ENCODE peak calls at places on chromosomes 16 and 17, in six cellular contexts. One of them, this sample, is unnamed.

GRCh38 chr17:77535892-77536291 is 395.1 kb downstream of the SEC14L1 start:
- DNase-seq in NCI-H1092 treated with DMSO at 0.1 percent for 48 hours: no peak
- DNase-seq in G401: no peak
- DNase-seq in stimulated activated CD8-positive, alpha-beta memory T cell treated with anti-CD3 and anti-CD28 coated beads, Interleukin-4, amount 100 ng/mL, for 4 hours: no peak
- DNase-seq in heart left ventricle: no peak
- DNase-seq in stomach: no peak
- DNase-seq in this sample: no peak

GRCh38 chr17:10843806-10844205 is 5.9 kb upstream of the PIRT start:
- DNase-seq in NCI-H1092 treated with DMSO at 0.1 percent for 48 hours: no peak
- DNase-seq in G401: no peak
- DNase-seq in stimulated activated CD8-positive, alpha-beta memory T cell treated with anti-CD3 and anti-CD28 coated beads, Interleukin-4, amount 100 ng/mL, for 4 hours: no peak
- DNase-seq in heart left ventricle: no peak
- DNase-seq in stomach: peak; percentile 86
- DNase-seq in this sample: no peak

GRCh38 chr17:51087072-51087757 is 33.5 kb downstream of the SPAG9 start:
- DNase-seq in NCI-H1092 treated with DMSO at 0.1 percent for 48 hours: no peak
- DNase-seq in G401: peak; percentile 36
- DNase-seq in stimulated activated CD8-positive, alpha-beta memory T cell treated with anti-CD3 and anti-CD28 coated beads, Interleukin-4, amount 100 ng/mL, for 4 hours: no peak
- DNase-seq in heart left ventricle: no peak
- DNase-seq in stomach: no peak
- DNase-seq in this sample: peak; percentile 50

GRCh38 chr16:69921125-69921524 is 30.0 kb upstream of the CLEC18A start:
- DNase-seq in NCI-H1092 treated with DMSO at 0.1 percent for 48 hours: no peak
- DNase-seq in G401: no peak
- DNase-seq in stimulated activated CD8-positive, alpha-beta memory T cell treated with anti-CD3 and anti-CD28 coated beads, Interleukin-4, amount 100 ng/mL, for 4 hours: no peak
- DNase-seq in heart left ventricle: no peak
- DNase-seq in stomach: no peak
- DNase-seq in this sample: peak; percentile 28

GRCh38 chr16:15644306-15644961 is 1.5 kb upstream of the MARF1 start:
- DNase-seq in NCI-H1092 treated with DMSO at 0.1 percent for 48 hours: no peak
- DNase-seq in G401: no peak
- DNase-seq in stimulated activated CD8-positive, alpha-beta memory T cell treated with anti-CD3 and anti-CD28 coated beads, Interleukin-4, amount 100 ng/mL, for 4 hours: no peak
- DNase-seq in heart left ventricle: no peak
- DNase-seq in stomach: no peak
- DNase-seq in this sample: no peak

GRCh38 chr16:49593423-49594040 is 219.9 kb downstream of the C16orf78 start:
- DNase-seq in NCI-H1092 treated with DMSO at 0.1 percent for 48 hours: no peak
- DNase-seq in G401: no peak
- DNase-seq in stimulated activated CD8-positive, alpha-beta memory T cell treated with anti-CD3 and anti-CD28 coated beads, Interleukin-4, amount 100 ng/mL, for 4 hours: no peak
- DNase-seq in heart left ventricle: no peak
- DNase-seq in stomach: peak; percentile 11
- DNase-seq in this sample: no peak

GRCh38 chr17:602436-602835 is 112.2 kb downstream of the VPS53 start:
- DNase-seq in NCI-H1092 treated with DMSO at 0.1 percent for 48 hours: no peak
- DNase-seq in G401: no peak
- DNase-seq in stimulated activated CD8-positive, alpha-beta memory T cell treated with anti-CD3 and anti-CD28 coated beads, Interleukin-4, amount 100 ng/mL, for 4 hours: no peak
- DNase-seq in heart left ventricle: no peak
- DNase-seq in stomach: no peak
- DNase-seq in this sample: peak; percentile 62

GRCh38 chr17:78680436-78680835 is 101.6 kb downstream of the CYTH1 start:
- DNase-seq in NCI-H1092 treated with DMSO at 0.1 percent for 48 hours: no peak
- DNase-seq in G401: no peak
- DNase-seq in stimulated activated CD8-positive, alpha-beta memory T cell treated with anti-CD3 and anti-CD28 coated beads, Interleukin-4, amount 100 ng/mL, for 4 hours: no peak
- DNase-seq in heart left ventricle: no peak
- DNase-seq in stomach: no peak
- DNase-seq in this sample: no peak

GRCh38 chr16:85330694-85331188 is 218.5 kb upstream of the CIBAR2 start:
- DNase-seq in NCI-H1092 treated with DMSO at 0.1 percent for 48 hours: peak; percentile 73
- DNase-seq in G401: peak; percentile 78
- DNase-seq in stimulated activated CD8-positive, alpha-beta memory T cell treated with anti-CD3 and anti-CD28 coated beads, Interleukin-4, amount 100 ng/mL, for 4 hours: no peak
- DNase-seq in heart left ventricle: no peak
- DNase-seq in stomach: no peak
- DNase-seq in this sample: peak; percentile 86

GRCh38 chr17:17888821-17889220 is 52.0 kb upstream of the SREBF1 start:
- DNase-seq in NCI-H1092 treated with DMSO at 0.1 percent for 48 hours: no peak
- DNase-seq in G401: no peak
- DNase-seq in stimulated activated CD8-positive, alpha-beta memory T cell treated with anti-CD3 and anti-CD28 coated beads, Interleukin-4, amount 100 ng/mL, for 4 hours: no peak
- DNase-seq in heart left ventricle: no peak
- DNase-seq in stomach: no peak
- DNase-seq in this sample: peak; percentile 11

GRCh38 chr17:909642-910323 is 69.8 kb downstream of the NXN start:
- DNase-seq in NCI-H1092 treated with DMSO at 0.1 percent for 48 hours: no peak
- DNase-seq in G401: no peak
- DNase-seq in stimulated activated CD8-positive, alpha-beta memory T cell treated with anti-CD3 and anti-CD28 coated beads, Interleukin-4, amount 100 ng/mL, for 4 hours: no peak
- DNase-seq in heart left ventricle: no peak
- DNase-seq in stomach: no peak
- DNase-seq in this sample: no peak

GRCh38 chr16:69110406-69110805 is 5.0 kb downstream of the HAS3 start:
- DNase-seq in NCI-H1092 treated with DMSO at 0.1 percent for 48 hours: no peak
- DNase-seq in G401: no peak
- DNase-seq in stimulated activated CD8-positive, alpha-beta memory T cell treated with anti-CD3 and anti-CD28 coated beads, Interleukin-4, amount 100 ng/mL, for 4 hours: no peak
- DNase-seq in heart left ventricle: no peak
- DNase-seq in stomach: no peak
- DNase-seq in this sample: no peak

GRCh38 chr16:50547944-50548658 is at the start of gene NKD1:
- DNase-seq in NCI-H1092 treated with DMSO at 0.1 percent for 48 hours: peak; percentile 43
- DNase-seq in G401: peak; percentile 64
- DNase-seq in stimulated activated CD8-positive, alpha-beta memory T cell treated with anti-CD3 and anti-CD28 coated beads, Interleukin-4, amount 100 ng/mL, for 4 hours: peak; percentile 50
- DNase-seq in heart left ventricle: peak; percentile 56
- DNase-seq in stomach: peak; percentile 79
- DNase-seq in this sample: peak; percentile 9

GRCh38 chr17:6936370-6937028 is 59.4 kb upstream of the ALOX12 start:
- DNase-seq in NCI-H1092 treated with DMSO at 0.1 percent for 48 hours: no peak
- DNase-seq in G401: peak; percentile 29
- DNase-seq in stimulated activated CD8-positive, alpha-beta memory T cell treated with anti-CD3 and anti-CD28 coated beads, Interleukin-4, amount 100 ng/mL, for 4 hours: no peak
- DNase-seq in heart left ventricle: no peak
- DNase-seq in stomach: no peak
- DNase-seq in this sample: peak; percentile 6

GRCh38 chr17:72502111-72502939 is 381.5 kb downstream of the SOX9 start:
- DNase-seq in NCI-H1092 treated with DMSO at 0.1 percent for 48 hours: no peak
- DNase-seq in G401: no peak
- DNase-seq in stimulated activated CD8-positive, alpha-beta memory T cell treated with anti-CD3 and anti-CD28 coated beads, Interleukin-4, amount 100 ng/mL, for 4 hours: no peak
- DNase-seq in heart left ventricle: peak; percentile 45
- DNase-seq in stomach: peak; percentile 70
- DNase-seq in this sample: peak; percentile 64

GRCh38 chr17:76370261-76370993 is 14.0 kb upstream of the SPHK1 start:
- DNase-seq in NCI-H1092 treated with DMSO at 0.1 percent for 48 hours: no peak
- DNase-seq in G401: no peak
- DNase-seq in stimulated activated CD8-positive, alpha-beta memory T cell treated with anti-CD3 and anti-CD28 coated beads, Interleukin-4, amount 100 ng/mL, for 4 hours: no peak
- DNase-seq in heart left ventricle: peak; percentile 92
- DNase-seq in stomach: peak; percentile 47
- DNase-seq in this sample: peak; percentile 98

GRCh38 chr17:69625449-69625848 is 211.0 kb downstream of the MAP2K6 start:
- DNase-seq in NCI-H1092 treated with DMSO at 0.1 percent for 48 hours: no peak
- DNase-seq in G401: no peak
- DNase-seq in stimulated activated CD8-positive, alpha-beta memory T cell treated with anti-CD3 and anti-CD28 coated beads, Interleukin-4, amount 100 ng/mL, for 4 hours: no peak
- DNase-seq in heart left ventricle: no peak
- DNase-seq in stomach: no peak
- DNase-seq in this sample: no peak

GRCh38 chr17:32855620-32856019 is 21.3 kb downstream of the MYO1D start:
- DNase-seq in NCI-H1092 treated with DMSO at 0.1 percent for 48 hours: no peak
- DNase-seq in G401: no peak
- DNase-seq in stimulated activated CD8-positive, alpha-beta memory T cell treated with anti-CD3 and anti-CD28 coated beads, Interleukin-4, amount 100 ng/mL, for 4 hours: no peak
- DNase-seq in heart left ventricle: no peak
- DNase-seq in stomach: no peak
- DNase-seq in this sample: no peak

GRCh38 chr16:29663829-29664132 is 734 bp downstream of the SPN start:
- DNase-seq in NCI-H1092 treated with DMSO at 0.1 percent for 48 hours: no peak
- DNase-seq in G401: no peak
- DNase-seq in stimulated activated CD8-positive, alpha-beta memory T cell treated with anti-CD3 and anti-CD28 coated beads, Interleukin-4, amount 100 ng/mL, for 4 hours: no peak
- DNase-seq in heart left ventricle: no peak
- DNase-seq in stomach: no peak
- DNase-seq in this sample: no peak

GRCh38 chr17:82754297-82755208 is 2.7 kb downstream of the TBCD start:
- DNase-seq in NCI-H1092 treated with DMSO at 0.1 percent for 48 hours: no peak
- DNase-seq in G401: no peak
- DNase-seq in stimulated activated CD8-positive, alpha-beta memory T cell treated with anti-CD3 and anti-CD28 coated beads, Interleukin-4, amount 100 ng/mL, for 4 hours: no peak
- DNase-seq in heart left ventricle: no peak
- DNase-seq in stomach: no peak
- DNase-seq in this sample: no peak

GRCh38 chr17:16191604-16192003 is 23.7 kb downstream of the NCOR1 start:
- DNase-seq in NCI-H1092 treated with DMSO at 0.1 percent for 48 hours: no peak
- DNase-seq in G401: no peak
- DNase-seq in stimulated activated CD8-positive, alpha-beta memory T cell treated with anti-CD3 and anti-CD28 coated beads, Interleukin-4, amount 100 ng/mL, for 4 hours: no peak
- DNase-seq in heart left ventricle: no peak
- DNase-seq in stomach: no peak
- DNase-seq in this sample: no peak

GRCh38 chr17:31492880-31493655 is 101.6 kb downstream of the RAB11FIP4 start:
- DNase-seq in NCI-H1092 treated with DMSO at 0.1 percent for 48 hours: no peak
- DNase-seq in G401: no peak
- DNase-seq in stimulated activated CD8-positive, alpha-beta memory T cell treated with anti-CD3 and anti-CD28 coated beads, Interleukin-4, amount 100 ng/mL, for 4 hours: peak; percentile 76
- DNase-seq in heart left ventricle: peak; percentile 46
- DNase-seq in stomach: peak; percentile 43
- DNase-seq in this sample: no peak

GRCh38 chr17:74855323-74855722 is 4.4 kb downstream of the GRIN2C start:
- DNase-seq in NCI-H1092 treated with DMSO at 0.1 percent for 48 hours: no peak
- DNase-seq in G401: no peak
- DNase-seq in stimulated activated CD8-positive, alpha-beta memory T cell treated with anti-CD3 and anti-CD28 coated beads, Interleukin-4, amount 100 ng/mL, for 4 hours: no peak
- DNase-seq in heart left ventricle: no peak
- DNase-seq in stomach: no peak
- DNase-seq in this sample: no peak

GRCh38 chr17:29581583-29582253 is 7.7 kb downstream of the GIT1 start:
- DNase-seq in NCI-H1092 treated with DMSO at 0.1 percent for 48 hours: no peak
- DNase-seq in G401: peak; percentile 63
- DNase-seq in stimulated activated CD8-positive, alpha-beta memory T cell treated with anti-CD3 and anti-CD28 coated beads, Interleukin-4, amount 100 ng/mL, for 4 hours: no peak
- DNase-seq in heart left ventricle: peak; percentile 19
- DNase-seq in stomach: no peak
- DNase-seq in this sample: no peak

GRCh38 chr17:72111374-72111773 is 9.4 kb upstream of the SOX9 start:
- DNase-seq in NCI-H1092 treated with DMSO at 0.1 percent for 48 hours: no peak
- DNase-seq in G401: no peak
- DNase-seq in stimulated activated CD8-positive, alpha-beta memory T cell treated with anti-CD3 and anti-CD28 coated beads, Interleukin-4, amount 100 ng/mL, for 4 hours: no peak
- DNase-seq in heart left ventricle: no peak
- DNase-seq in stomach: no peak
- DNase-seq in this sample: no peak

GRCh38 chr17:30476726-30477082 is 504 bp upstream of the GOSR1 start:
- DNase-seq in NCI-H1092 treated with DMSO at 0.1 percent for 48 hours: no peak
- DNase-seq in G401: no peak
- DNase-seq in stimulated activated CD8-positive, alpha-beta memory T cell treated with anti-CD3 and anti-CD28 coated beads, Interleukin-4, amount 100 ng/mL, for 4 hours: no peak
- DNase-seq in heart left ventricle: no peak
- DNase-seq in stomach: no peak
- DNase-seq in this sample: peak; percentile 7

GRCh38 chr17:79581306-79581932 is 29.4 kb downstream of the RBFOX3 start:
- DNase-seq in NCI-H1092 treated with DMSO at 0.1 percent for 48 hours: peak; percentile 5
- DNase-seq in G401: peak; percentile 97
- DNase-seq in stimulated activated CD8-positive, alpha-beta memory T cell treated with anti-CD3 and anti-CD28 coated beads, Interleukin-4, amount 100 ng/mL, for 4 hours: no peak
- DNase-seq in heart left ventricle: no peak
- DNase-seq in stomach: no peak
- DNase-seq in this sample: no peak

GRCh38 chr17:75005291-75005690 is 7.2 kb upstream of the MRPL58 start:
- DNase-seq in NCI-H1092 treated with DMSO at 0.1 percent for 48 hours: no peak
- DNase-seq in G401: no peak
- DNase-seq in stimulated activated CD8-positive, alpha-beta memory T cell treated with anti-CD3 and anti-CD28 coated beads, Interleukin-4, amount 100 ng/mL, for 4 hours: no peak
- DNase-seq in heart left ventricle: no peak
- DNase-seq in stomach: no peak
- DNase-seq in this sample: no peak

GRCh38 chr17:43905985-43906852 is 1.1 kb downstream of the MPP2 start:
- DNase-seq in NCI-H1092 treated with DMSO at 0.1 percent for 48 hours: peak; percentile 42
- DNase-seq in G401: peak; percentile 92
- DNase-seq in stimulated activated CD8-positive, alpha-beta memory T cell treated with anti-CD3 and anti-CD28 coated beads, Interleukin-4, amount 100 ng/mL, for 4 hours: no peak
- DNase-seq in heart left ventricle: peak; percentile 78
- DNase-seq in stomach: peak; percentile 74
- DNase-seq in this sample: peak; percentile 45

GRCh38 chr16:30382398-30383015 is at the start of gene SEPTIN1:
- DNase-seq in NCI-H1092 treated with DMSO at 0.1 percent for 48 hours: no peak
- DNase-seq in G401: no peak
- DNase-seq in stimulated activated CD8-positive, alpha-beta memory T cell treated with anti-CD3 and anti-CD28 coated beads, Interleukin-4, amount 100 ng/mL, for 4 hours: no peak
- DNase-seq in heart left ventricle: no peak
- DNase-seq in stomach: no peak
- DNase-seq in this sample: no peak

GRCh38 chr16:83344014-83344413 is 463.8 kb upstream of the HSBP1 start:
- DNase-seq in NCI-H1092 treated with DMSO at 0.1 percent for 48 hours: no peak
- DNase-seq in G401: no peak
- DNase-seq in stimulated activated CD8-positive, alpha-beta memory T cell treated with anti-CD3 and anti-CD28 coated beads, Interleukin-4, amount 100 ng/mL, for 4 hours: no peak
- DNase-seq in heart left ventricle: no peak
- DNase-seq in stomach: no peak
- DNase-seq in this sample: peak; percentile 89

GRCh38 chr17:41792835-41793748 is 6.6 kb upstream of the JUP start:
- DNase-seq in NCI-H1092 treated with DMSO at 0.1 percent for 48 hours: no peak
- DNase-seq in G401: no peak
- DNase-seq in stimulated activated CD8-positive, alpha-beta memory T cell treated with anti-CD3 and anti-CD28 coated beads, Interleukin-4, amount 100 ng/mL, for 4 hours: no peak
- DNase-seq in heart left ventricle: peak; percentile 84
- DNase-seq in stomach: peak; percentile 83
- DNase-seq in this sample: peak; percentile 60

GRCh38 chr16:3065742-3066439 is 451 bp downstream of the IL32 start:
- DNase-seq in NCI-H1092 treated with DMSO at 0.1 percent for 48 hours: no peak
- DNase-seq in G401: no peak
- DNase-seq in stimulated activated CD8-positive, alpha-beta memory T cell treated with anti-CD3 and anti-CD28 coated beads, Interleukin-4, amount 100 ng/mL, for 4 hours: no peak
- DNase-seq in heart left ventricle: no peak
- DNase-seq in stomach: no peak
- DNase-seq in this sample: no peak